ENCODE peak calls at places on chromosomes 12 and 14, in nine cellular contexts. Q is nucleus accumbens; A is lower leg skin; X is activated naive CD8-positive, alpha-beta T cell treated with anti-CD3 and anti-CD28 coated beads for 36 hours; W is astrocyte of the spinal cord; Y is brain microvascular endothelial cell; T is HFFc6; D is NCI-H1694; H is stimulated activated CD4-positive, alpha-beta T cell treated with anti-CD3 and anti-CD28 coated beads, TNF-alpha, amount 100 ng/mL, for 48 hours. E is an unnamed sample.

GRCh38 chr12:52005903-52006703 is 643 bp upstream of the TAMALIN start:
- DNase-seq in W (no peak), Q (no peak), H (no peak), T (no peak), X (no peak), D (no peak), A (peak), Y (no peak), E (no peak)

GRCh38 chr12:3251067-3251466 is 173.9 kb downstream of the TSPAN9 start:
- DNase-seq in A (no peak), T (no peak), X (no peak), Y (no peak), W (no peak), Q (no peak), D (no peak), H (no peak), E (no peak)

GRCh38 chr12:50550530-50551223 is 45.9 kb downstream of the DIP2B start:
- DNase-seq in W (no peak), Q (no peak), D (no peak), H (no peak), X (no peak), T (no peak), Y (no peak), A (no peak), E (no peak)

GRCh38 chr14:54470701-54471100 is 18.1 kb downstream of the GMFB start:
- DNase-seq in Y (no peak), T (no peak), D (no peak), W (no peak), X (no peak), H (no peak), A (no peak), Q (no peak), E (no peak)

GRCh38 chr12:54368709-54369596 is 4.7 kb upstream of the GPR84 start:
- DNase-seq in D (peak), A (peak), X (peak), H (peak), Q (peak), W (peak), Y (peak), T (peak), E (peak)

GRCh38 chr12:116945901-116946550 is 35.3 kb downstream of the FBXW8 start:
- DNase-seq in D (no peak), T (no peak), X (no peak), Y (no peak), A (no peak), W (no peak), H (no peak), Q (no peak), E (no peak)

GRCh38 chr12:49470986-49471385 is 67.8 kb upstream of the KCNH3 start:
- DNase-seq in A (no peak), T (peak), W (no peak), X (no peak), D (no peak), Y (no peak), H (no peak), Q (no peak), E (no peak)

GRCh38 chr12:56398324-56398723 is 35.7 kb upstream of the APOF start:
- DNase-seq in T (no peak), A (no peak), X (no peak), H (no peak), Q (no peak), W (no peak), D (no peak), Y (no peak), E (no peak)

GRCh38 chr12:118500302-118500701 is 123.9 kb downstream of the SUDS3 start:
- DNase-seq in T (no peak), W (no peak), Q (no peak), X (no peak), Y (no peak), H (no peak), A (no peak), D (no peak), E (no peak)

GRCh38 chr12:916240-916639 is 33.3 kb downstream of the RAD52 start:
- DNase-seq in T (no peak), Q (no peak), H (no peak), Y (no peak), X (peak), W (no peak), A (no peak), D (no peak), E (no peak)

GRCh38 chr14:59107819-59108218 is 80.6 kb upstream of the DAAM1 start:
- DNase-seq in X (no peak), A (no peak), Y (no peak), T (no peak), W (no peak), H (no peak), Q (no peak), D (peak), E (no peak)

GRCh38 chr12:113064395-113065125 is 8.0 kb downstream of the DTX1 start:
- DNase-seq in A (no peak), X (no peak), Y (no peak), T (no peak), W (no peak), H (no peak), Q (no peak), D (no peak), E (no peak)

GRCh38 chr12:93144109-93144508 is 215.0 kb upstream of the EEA1 start:
- DNase-seq in W (no peak), H (no peak), Q (no peak), X (no peak), Y (no peak), D (no peak), T (peak), A (no peak), E (no peak)

GRCh38 chr12:97989366-97989940 is 525.9 kb upstream of the TMPO start:
- DNase-seq in W (no peak), H (no peak), Q (no peak), Y (no peak), A (no peak), X (no peak), T (no peak), D (no peak), E (no peak)

GRCh38 chr12:74415633-74416032 is 122.0 kb upstream of the ATXN7L3B start:
- DNase-seq in Q (no peak), A (no peak), X (no peak), W (peak), D (no peak), T (peak), Y (peak), H (no peak), E (no peak)